ENCODE peak calls at places on chromosomes 7 and 10, in eight cellular contexts. O is transverse colon, J is upper lobe of left lung, I is A549, V is SK-N-SH, A is ovary, N is tibial nerve, C is suprapubic skin. L is an unnamed sample.

GRCh38 chr10:67612577-67613537 is 83.1 kb downstream of the CTNNA3 start:
- DNase-seq in O (no peak), J (no peak), I (no peak), V (no peak), A (no peak), N (no peak), C (no peak), L (no peak)

GRCh38 chr10:85917601-85918000 is 449.0 kb downstream of the GRID1 start:
- DNase-seq in O (no peak), J (no peak), I (no peak), V (no peak), A (no peak), N (no peak), C (no peak), L (no peak)

GRCh38 chr7:155635817-155636216 is 8.6 kb upstream of the RBM33 start:
- DNase-seq in O (no peak), J (no peak), I (no peak), V (no peak), A (no peak), N (no peak), C (no peak), L (no peak)

GRCh38 chr7:36961097-36961496 is 236.8 kb upstream of the AOAH start:
- DNase-seq in O (no peak), J (no peak), I (no peak), V (no peak), A (no peak), N (no peak), C (no peak), L (no peak)

GRCh38 chr7:12715372-12716133 is 28.1 kb downstream of the ARL4A start:
- DNase-seq in O (peak; percentile 83), J (peak; percentile 83), I (peak; percentile 60), V (no peak), A (peak; percentile 60), N (no peak), C (no peak), L (peak; percentile 79)

GRCh38 chr7:2049782-2050510 is 182.8 kb downstream of the MAD1L1 start:
- DNase-seq in O (no peak), J (no peak), I (no peak), V (no peak), A (no peak), N (no peak), C (no peak), L (no peak)

GRCh38 chr10:15775513-15775912 is 55.8 kb upstream of the ITGA8 start:
- DNase-seq in O (no peak), J (no peak), I (no peak), V (no peak), A (no peak), N (no peak), C (no peak), L (no peak)

GRCh38 chr7:43868681-43869017 is 668 bp downstream of the MRPS24 start:
- DNase-seq in O (no peak), J (no peak), I (no peak), V (no peak), A (no peak), N (no peak), C (no peak), L (no peak)

GRCh38 chr7:142856565-142857245 is 1.8 kb downstream of the EPHB6 start:
- DNase-seq in O (no peak), J (no peak), I (no peak), V (no peak), A (no peak), N (no peak), C (no peak), L (no peak)

GRCh38 chr7:2143450-2143849 is 89.3 kb downstream of the MAD1L1 start:
- DNase-seq in O (no peak), J (no peak), I (no peak), V (no peak), A (no peak), N (no peak), C (no peak), L (no peak)

GRCh38 chr10:6069101-6069931 is 7.1 kb upstream of the IL2RA start:
- DNase-seq in O (no peak), J (no peak), I (no peak), V (no peak), A (no peak), N (no peak), C (peak; percentile 24), L (no peak)

GRCh38 chr10:132401396-132402168 is 4.6 kb downstream of the PWWP2B start:
- DNase-seq in O (peak; percentile 89), J (peak; percentile 60), I (no peak), V (no peak), A (no peak), N (no peak), C (no peak), L (peak; percentile 83)

GRCh38 chr7:64892116-64892515 is 11.0 kb upstream of the ZNF273 start:
- DNase-seq in O (no peak), J (no peak), I (no peak), V (no peak), A (no peak), N (no peak), C (no peak), L (no peak)

GRCh38 chr7:97179454-97180104 is 62.1 kb downstream of the SDHAF3 start:
- DNase-seq in O (peak; percentile 23), J (no peak), I (peak; percentile 46), V (peak; percentile 84), A (peak; percentile 34), N (no peak), C (no peak), L (peak; percentile 42)

GRCh38 chr7:74441801-74442200 is 11.9 kb upstream of the GTF2IRD1 start:
- DNase-seq in O (no peak), J (no peak), I (no peak), V (peak; percentile 27), A (no peak), N (no peak), C (no peak), L (no peak)

GRCh38 chr10:126972622-126973414 is 67.6 kb downstream of the DOCK1 start:
- DNase-seq in O (no peak), J (no peak), I (peak; percentile 58), V (no peak), A (no peak), N (no peak), C (peak; percentile 55), L (no peak)

DNA sequence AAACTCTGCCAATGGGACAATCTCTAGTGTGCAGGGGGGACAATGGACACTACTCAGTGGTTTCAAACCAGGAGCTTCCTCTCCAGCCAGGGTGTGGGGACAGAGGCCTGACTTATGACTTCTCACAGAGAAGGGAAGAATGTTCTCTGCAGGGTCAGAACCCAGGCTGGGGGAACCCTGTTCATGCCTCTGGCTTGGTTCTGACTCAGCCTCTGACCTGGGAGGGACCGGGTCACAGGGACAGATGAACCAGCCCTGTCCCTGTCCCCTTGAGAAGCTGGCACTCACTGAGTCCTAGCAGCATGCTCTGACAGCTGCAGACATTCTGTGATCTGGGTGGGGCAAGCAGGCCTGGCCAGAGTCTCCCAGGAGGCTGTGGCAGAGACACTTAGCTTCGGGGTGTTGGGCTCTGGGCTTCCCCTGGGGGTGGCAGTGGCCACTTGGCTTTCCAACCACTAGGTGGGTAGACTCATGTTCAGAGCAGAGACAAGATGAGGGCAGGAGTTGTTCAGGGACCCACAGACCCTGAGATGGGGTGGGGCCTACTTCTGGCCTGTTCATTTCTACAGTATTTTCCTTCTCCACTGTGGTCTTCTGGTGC is 13.6 kb downstream of the TSPAN15 start:
- DNase-seq in O (peak; percentile 65), J (peak; percentile 41), I (no peak), V (no peak), A (no peak), N (no peak), C (no peak), L (peak; percentile 34)
- TF ChIP-seq EP300 in O (no peak), J (no peak), I (no peak), V (no peak), A (no peak), N (no peak), C (no peak), L (no peak)

GRCh38 chr7:101861223-101861775 is 43.9 kb downstream of the CUX1 start:
- DNase-seq in O (no peak), J (no peak), I (no peak), V (no peak), A (no peak), N (no peak), C (no peak), L (no peak)
- H3K4me1 ChIP-seq in O (peaks cover 14% of the 10 kb centered on the region), J (peaks cover 28% of the 10 kb centered on the region), I (peaks cover 55% of the 10 kb centered on the region), V (peaks cover 15% of the 10 kb centered on the region), A (peaks cover 17% of the 10 kb centered on the region), N (peaks cover 57% of the 10 kb centered on the region), C (peaks cover 18% of the 10 kb centered on the region), L (peaks cover 74% of the 10 kb centered on the region)

DNA sequence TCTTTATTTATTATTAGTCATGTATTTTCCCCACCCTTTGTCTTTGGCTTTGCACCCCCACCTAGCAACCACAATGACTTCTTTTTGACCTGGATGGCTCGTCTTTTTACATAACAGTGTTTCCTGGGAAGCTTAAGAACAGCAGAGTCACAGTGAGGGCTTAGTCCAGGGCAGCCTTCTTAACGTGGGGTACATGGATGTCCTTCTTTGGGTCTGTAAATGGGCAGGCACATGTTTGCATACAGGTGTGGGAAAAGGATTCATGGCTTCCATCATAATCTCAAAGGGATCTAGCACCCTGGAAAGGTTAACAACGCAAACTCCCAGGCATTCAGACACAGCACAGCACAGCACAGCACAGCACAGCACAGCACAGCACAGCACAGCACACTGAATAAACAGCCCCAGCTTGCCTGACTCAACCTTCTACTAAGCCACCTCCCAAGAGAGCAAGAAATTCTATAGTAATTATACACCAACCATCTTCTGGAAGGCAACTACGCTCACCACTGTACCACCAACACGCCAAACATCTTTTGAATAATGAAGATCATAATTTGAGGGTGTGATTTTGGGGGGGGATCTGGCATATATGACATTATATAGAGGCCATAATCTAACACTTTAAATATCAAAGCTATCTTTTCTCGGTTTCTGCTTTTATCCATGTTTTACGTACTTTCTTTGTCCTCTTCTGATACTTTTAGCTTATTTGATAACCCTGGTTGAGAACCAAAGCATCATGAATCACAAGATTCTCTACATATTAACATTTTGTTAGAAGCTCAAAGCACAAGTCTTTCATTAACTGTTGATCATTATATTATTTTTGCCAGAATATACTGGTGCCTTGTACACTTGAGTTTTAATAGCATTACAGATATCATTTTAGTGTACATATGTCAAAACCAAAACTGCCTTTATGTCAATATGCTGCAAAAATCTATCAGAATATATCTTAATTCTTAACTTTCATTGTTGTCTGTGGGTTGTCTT is 177.2 kb upstream of the KLF14 start:
- DNase-seq in O (no peak), J (no peak), I (no peak), V (no peak), A (no peak), N (no peak), C (no peak), L (no peak)
- TF ChIP-seq EP300 in O (no peak), J (no peak), I (no peak), V (no peak), A (no peak), N (no peak), C (no peak), L (no peak)

GRCh38 chr10:11605807-11606408 is 5.5 kb downstream of the USP6NL start:
- DNase-seq in O (no peak), J (no peak), I (no peak), V (no peak), A (no peak), N (no peak), C (no peak), L (no peak)
- H3K4me1 ChIP-seq in O (peaks cover 20% of the 10 kb centered on the region), J (peaks cover 30% of the 10 kb centered on the region), I (peaks cover 41% of the 10 kb centered on the region), V (peaks cover 14% of the 10 kb centered on the region), A (peaks cover 3% of the 10 kb centered on the region), N (peaks cover 22% of the 10 kb centered on the region), C (peaks cover 17% of the 10 kb centered on the region), L (peaks cover 31% of the 10 kb centered on the region)

GRCh38 chr7:107613948-107614347 is 33.9 kb downstream of the BCAP29 start:
- DNase-seq in O (no peak), J (no peak), I (no peak), V (no peak), A (no peak), N (no peak), C (no peak), L (no peak)
- TF ChIP-seq EP300 in O (no peak), J (no peak), I (no peak), V (no peak), A (no peak), N (no peak), C (no peak), L (no peak)